ENCODE peak calls at places on chromosome 10, in nine cellular contexts. One of them, this sample, is unnamed.

GRCh38 chr10:63166742-63167258 is 33.7 kb downstream of the NRBF2 start:
- DNase-seq in CD8-positive, alpha-beta memory T cell: no peak
- DNase-seq in DMS 273 treated with DMSO at 0.1 percent for 48 hours: peak; percentile 17
- DNase-seq in activated T-helper 1 cell treated with anti-CD3 and anti-CD28 coated beads, Interleukin-2, amount 50 U/mL, for 16 hours: no peak
- DNase-seq in stimulated activated CD4-positive, alpha-beta T cell treated with anti-CD3 and anti-CD28 coated beads, Interleukin-1b, Interleukin-23, amount 100 ng/mL, for 24 hours: no peak
- DNase-seq in T-helper 9 cell: no peak
- DNase-seq in HT1080: peak; percentile 62
- DNase-seq in activated naive CD8-positive, alpha-beta T cell treated with anti-CD3 and anti-CD28 coated beads, Interleukin-2, amount 50 U/mL, for 24 hours: no peak
- DNase-seq in astrocyte of the spinal cord: peak; percentile 82
- DNase-seq in this sample: peak; percentile 91

GRCh38 chr10:72173635-72174296 is 42.0 kb upstream of the ANAPC16 start:
- DNase-seq in activated T-helper 1 cell treated with anti-CD3 and anti-CD28 coated beads, Interleukin-2, amount 50 U/mL, for 16 hours: no peak
- DNase-seq in HT1080: peak; percentile 7
- DNase-seq in CD8-positive, alpha-beta memory T cell: no peak
- DNase-seq in T-helper 9 cell: no peak
- DNase-seq in activated naive CD8-positive, alpha-beta T cell treated with anti-CD3 and anti-CD28 coated beads, Interleukin-2, amount 50 U/mL, for 24 hours: no peak
- DNase-seq in astrocyte of the spinal cord: peak; percentile 58
- DNase-seq in stimulated activated CD4-positive, alpha-beta T cell treated with anti-CD3 and anti-CD28 coated beads, Interleukin-1b, Interleukin-23, amount 100 ng/mL, for 24 hours: no peak
- DNase-seq in DMS 273 treated with DMSO at 0.1 percent for 48 hours: no peak
- DNase-seq in this sample: no peak

GRCh38 chr10:121613456-121613855 is 15.2 kb upstream of the FGFR2 start:
- DNase-seq in stimulated activated CD4-positive, alpha-beta T cell treated with anti-CD3 and anti-CD28 coated beads, Interleukin-1b, Interleukin-23, amount 100 ng/mL, for 24 hours: no peak
- DNase-seq in DMS 273 treated with DMSO at 0.1 percent for 48 hours: no peak
- DNase-seq in activated naive CD8-positive, alpha-beta T cell treated with anti-CD3 and anti-CD28 coated beads, Interleukin-2, amount 50 U/mL, for 24 hours: no peak
- DNase-seq in astrocyte of the spinal cord: no peak
- DNase-seq in CD8-positive, alpha-beta memory T cell: no peak
- DNase-seq in HT1080: no peak
- DNase-seq in T-helper 9 cell: no peak
- DNase-seq in activated T-helper 1 cell treated with anti-CD3 and anti-CD28 coated beads, Interleukin-2, amount 50 U/mL, for 16 hours: no peak
- DNase-seq in this sample: no peak

GRCh38 chr10:19906108-19906791 is 90.0 kb downstream of the PLXDC2 start:
- DNase-seq in stimulated activated CD4-positive, alpha-beta T cell treated with anti-CD3 and anti-CD28 coated beads, Interleukin-1b, Interleukin-23, amount 100 ng/mL, for 24 hours: no peak
- DNase-seq in DMS 273 treated with DMSO at 0.1 percent for 48 hours: no peak
- DNase-seq in HT1080: no peak
- DNase-seq in activated T-helper 1 cell treated with anti-CD3 and anti-CD28 coated beads, Interleukin-2, amount 50 U/mL, for 16 hours: no peak
- DNase-seq in astrocyte of the spinal cord: no peak
- DNase-seq in activated naive CD8-positive, alpha-beta T cell treated with anti-CD3 and anti-CD28 coated beads, Interleukin-2, amount 50 U/mL, for 24 hours: no peak
- DNase-seq in CD8-positive, alpha-beta memory T cell: no peak
- DNase-seq in T-helper 9 cell: no peak
- DNase-seq in this sample: no peak

GRCh38 chr10:51804861-51805260 is 105.5 kb upstream of the CSTF2T start:
- DNase-seq in HT1080: peak; percentile 60
- DNase-seq in T-helper 9 cell: no peak
- DNase-seq in astrocyte of the spinal cord: peak; percentile 14
- DNase-seq in stimulated activated CD4-positive, alpha-beta T cell treated with anti-CD3 and anti-CD28 coated beads, Interleukin-1b, Interleukin-23, amount 100 ng/mL, for 24 hours: no peak
- DNase-seq in DMS 273 treated with DMSO at 0.1 percent for 48 hours: no peak
- DNase-seq in activated naive CD8-positive, alpha-beta T cell treated with anti-CD3 and anti-CD28 coated beads, Interleukin-2, amount 50 U/mL, for 24 hours: no peak
- DNase-seq in CD8-positive, alpha-beta memory T cell: no peak
- DNase-seq in activated T-helper 1 cell treated with anti-CD3 and anti-CD28 coated beads, Interleukin-2, amount 50 U/mL, for 16 hours: no peak
- DNase-seq in this sample: peak; percentile 62

GRCh38 chr10:42938351-42938750 is 138.5 kb upstream of the RET start:
- DNase-seq in astrocyte of the spinal cord: no peak
- DNase-seq in HT1080: no peak
- DNase-seq in activated naive CD8-positive, alpha-beta T cell treated with anti-CD3 and anti-CD28 coated beads, Interleukin-2, amount 50 U/mL, for 24 hours: no peak
- DNase-seq in stimulated activated CD4-positive, alpha-beta T cell treated with anti-CD3 and anti-CD28 coated beads, Interleukin-1b, Interleukin-23, amount 100 ng/mL, for 24 hours: no peak
- DNase-seq in DMS 273 treated with DMSO at 0.1 percent for 48 hours: no peak
- DNase-seq in CD8-positive, alpha-beta memory T cell: no peak
- DNase-seq in T-helper 9 cell: no peak
- DNase-seq in activated T-helper 1 cell treated with anti-CD3 and anti-CD28 coated beads, Interleukin-2, amount 50 U/mL, for 16 hours: no peak
- DNase-seq in this sample: no peak

GRCh38 chr10:70053896-70054641 is 1.4 kb downstream of the MACROH2A2 start:
- DNase-seq in activated naive CD8-positive, alpha-beta T cell treated with anti-CD3 and anti-CD28 coated beads, Interleukin-2, amount 50 U/mL, for 24 hours: peak; percentile 35
- DNase-seq in CD8-positive, alpha-beta memory T cell: no peak
- DNase-seq in astrocyte of the spinal cord: no peak
- DNase-seq in stimulated activated CD4-positive, alpha-beta T cell treated with anti-CD3 and anti-CD28 coated beads, Interleukin-1b, Interleukin-23, amount 100 ng/mL, for 24 hours: no peak
- DNase-seq in T-helper 9 cell: no peak
- DNase-seq in HT1080: no peak
- DNase-seq in DMS 273 treated with DMSO at 0.1 percent for 48 hours: no peak
- DNase-seq in activated T-helper 1 cell treated with anti-CD3 and anti-CD28 coated beads, Interleukin-2, amount 50 U/mL, for 16 hours: no peak
- DNase-seq in this sample: peak; percentile 10

GRCh38 chr10:100504101-100504500 is 15.6 kb downstream of the SEC31B start:
- DNase-seq in T-helper 9 cell: no peak
- DNase-seq in stimulated activated CD4-positive, alpha-beta T cell treated with anti-CD3 and anti-CD28 coated beads, Interleukin-1b, Interleukin-23, amount 100 ng/mL, for 24 hours: no peak
- DNase-seq in activated T-helper 1 cell treated with anti-CD3 and anti-CD28 coated beads, Interleukin-2, amount 50 U/mL, for 16 hours: no peak
- DNase-seq in DMS 273 treated with DMSO at 0.1 percent for 48 hours: no peak
- DNase-seq in astrocyte of the spinal cord: peak; percentile 45
- DNase-seq in CD8-positive, alpha-beta memory T cell: no peak
- DNase-seq in HT1080: no peak
- DNase-seq in activated naive CD8-positive, alpha-beta T cell treated with anti-CD3 and anti-CD28 coated beads, Interleukin-2, amount 50 U/mL, for 24 hours: no peak
- DNase-seq in this sample: peak; percentile 56

This sample was measured in fibroblast of the aortic adventitia.